ENCODE peak calls at places on chromosomes 13 and 19, in eight cellular contexts. One of them, this sample, is unnamed.

GRCh38 chr13:90502143-90502542 is 845.3 kb upstream of the MIR17HG start:
- DNase-seq in AG09319: no peak
- DNase-seq in endothelial cell: no peak
- DNase-seq in fibroblast of lung: no peak
- DNase-seq in stomach: no peak
- DNase-seq in ovary: no peak
- DNase-seq in uterus: no peak
- DNase-seq in H9: no peak
- DNase-seq in this sample: no peak

GRCh38 chr13:98480915-98481510 is 95.9 kb downstream of the STK24 start:
- DNase-seq in endothelial cell: no peak
- DNase-seq in uterus: no peak
- DNase-seq in stomach: no peak
- DNase-seq in fibroblast of lung: peak
- DNase-seq in AG09319: no peak
- DNase-seq in H9: no peak
- DNase-seq in ovary: no peak
- DNase-seq in this sample: no peak

GRCh38 chr19:10338940-10339339 is 484 bp downstream of the ICAM3 start:
- DNase-seq in AG09319: no peak
- DNase-seq in ovary: no peak
- DNase-seq in H9: no peak
- DNase-seq in endothelial cell: no peak
- DNase-seq in uterus: no peak
- DNase-seq in fibroblast of lung: no peak
- DNase-seq in stomach: no peak
- DNase-seq in this sample: no peak

GRCh38 chr13:109790951-109791605 is 4.7 kb upstream of the IRS2 start:
- DNase-seq in H9: peak
- DNase-seq in uterus: no peak
- DNase-seq in ovary: no peak
- DNase-seq in fibroblast of lung: peak
- DNase-seq in AG09319: no peak
- DNase-seq in stomach: no peak
- DNase-seq in endothelial cell: no peak
- DNase-seq in this sample: no peak

GRCh38 chr13:25153736-25154135 is 18.4 kb downstream of the AMER2 start:
- DNase-seq in stomach: no peak
- DNase-seq in AG09319: no peak
- DNase-seq in ovary: no peak
- DNase-seq in endothelial cell: no peak
- DNase-seq in H9: no peak
- DNase-seq in uterus: no peak
- DNase-seq in fibroblast of lung: no peak
- DNase-seq in this sample: no peak

GRCh38 chr19:3366104-3366760 is at the start of gene NFIC:
- DNase-seq in stomach: peak
- DNase-seq in AG09319: peak
- DNase-seq in ovary: peak
- DNase-seq in fibroblast of lung: peak
- DNase-seq in endothelial cell: no peak
- DNase-seq in H9: peak
- DNase-seq in uterus: peak
- DNase-seq in this sample: no peak

GRCh38 chr19:10692673-10693264 is 8.5 kb upstream of the QTRT1 start:
- DNase-seq in uterus: no peak
- DNase-seq in AG09319: no peak
- DNase-seq in ovary: no peak
- DNase-seq in endothelial cell: no peak
- DNase-seq in stomach: no peak
- DNase-seq in fibroblast of lung: no peak
- DNase-seq in H9: peak
- DNase-seq in this sample: no peak

GRCh38 chr13:24893863-24894262 is 129.9 kb downstream of the RNF17 start:
- DNase-seq in H9: no peak
- DNase-seq in AG09319: no peak
- DNase-seq in uterus: no peak
- DNase-seq in fibroblast of lung: no peak
- DNase-seq in stomach: no peak
- DNase-seq in endothelial cell: no peak
- DNase-seq in ovary: no peak
- DNase-seq in this sample: no peak

GRCh38 chr13:74274946-74275345 is 140.7 kb upstream of the KLF12 start:
- DNase-seq in fibroblast of lung: no peak
- DNase-seq in ovary: no peak
- DNase-seq in stomach: no peak
- DNase-seq in AG09319: no peak
- DNase-seq in uterus: no peak
- DNase-seq in endothelial cell: no peak
- DNase-seq in H9: no peak
- DNase-seq in this sample: no peak

GRCh38 chr19:21587117-21587461 is 81.7 kb downstream of the ZNF429 start:
- DNase-seq in AG09319: no peak
- DNase-seq in endothelial cell: no peak
- DNase-seq in stomach: no peak
- DNase-seq in fibroblast of lung: no peak
- DNase-seq in H9: no peak
- DNase-seq in ovary: peak
- DNase-seq in uterus: no peak
- DNase-seq in this sample: no peak

GRCh38 chr13:48645845-48646244 is 7.9 kb upstream of the CYSLTR2 start:
- DNase-seq in H9: no peak
- DNase-seq in endothelial cell: no peak
- DNase-seq in fibroblast of lung: no peak
- DNase-seq in AG09319: no peak
- DNase-seq in uterus: no peak
- DNase-seq in stomach: no peak
- DNase-seq in ovary: no peak
- DNase-seq in this sample: no peak

GRCh38 chr13:48646791-48647190 is 6.9 kb upstream of the CYSLTR2 start:
- DNase-seq in H9: peak
- DNase-seq in endothelial cell: no peak
- DNase-seq in uterus: no peak
- DNase-seq in AG09319: no peak
- DNase-seq in ovary: no peak
- DNase-seq in fibroblast of lung: no peak
- DNase-seq in stomach: no peak
- DNase-seq in this sample: no peak

GRCh38 chr13:48648446-48648845 is 5.3 kb upstream of the CYSLTR2 start:
- DNase-seq in stomach: no peak
- DNase-seq in fibroblast of lung: no peak
- DNase-seq in uterus: no peak
- DNase-seq in ovary: no peak
- DNase-seq in endothelial cell: no peak
- DNase-seq in H9: no peak
- DNase-seq in AG09319: no peak
- DNase-seq in this sample: no peak

GRCh38 chr13:48644951-48645350 is 8.8 kb upstream of the CYSLTR2 start:
- DNase-seq in AG09319: no peak
- DNase-seq in ovary: no peak
- DNase-seq in stomach: no peak
- DNase-seq in H9: no peak
- DNase-seq in fibroblast of lung: no peak
- DNase-seq in endothelial cell: no peak
- DNase-seq in uterus: no peak
- DNase-seq in this sample: no peak

DNA sequence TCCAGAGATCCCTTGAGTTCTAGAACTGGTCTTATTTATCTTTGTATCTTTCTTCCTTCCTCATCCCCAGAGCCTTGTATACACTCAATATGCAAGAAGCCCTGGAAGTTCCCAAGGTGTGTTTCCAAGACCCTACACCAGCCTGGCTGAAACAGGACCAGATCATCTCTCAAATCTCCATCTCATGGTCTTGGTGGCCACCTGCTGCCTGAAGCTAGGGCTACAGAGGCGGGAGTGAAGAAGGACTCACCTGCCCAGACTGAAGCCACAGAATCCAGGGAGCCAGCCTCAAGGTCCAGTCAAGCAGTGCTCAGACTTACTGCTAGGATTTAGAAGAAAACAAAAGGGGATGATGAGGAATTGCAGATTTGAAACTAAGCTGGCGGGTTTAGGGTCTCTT is 6.1 kb upstream of the CYSLTR2 start:
- DNase-seq in AG09319: no peak
- DNase-seq in H9: no peak
- DNase-seq in uterus: no peak
- DNase-seq in endothelial cell: no peak
- DNase-seq in ovary: no peak
- DNase-seq in fibroblast of lung: no peak
- DNase-seq in stomach: no peak
- DNase-seq in this sample: no peak
- TF ChIP-seq CTCF in AG09319: no peak
- TF ChIP-seq CTCF in H9: no peak
- TF ChIP-seq CTCF in uterus: no peak
- TF ChIP-seq CTCF in endothelial cell: no peak
- TF ChIP-seq CTCF in ovary: no peak
- TF ChIP-seq CTCF in fibroblast of lung: no peak
- TF ChIP-seq CTCF in stomach: no peak
- TF ChIP-seq CTCF in this sample: no peak

GRCh38 chr13:81927347-81927746 is 1586.4 kb upstream of the SPRY2 start:
- DNase-seq in endothelial cell: no peak
- DNase-seq in H9: peak
- DNase-seq in stomach: no peak
- DNase-seq in AG09319: no peak
- DNase-seq in ovary: no peak
- DNase-seq in fibroblast of lung: no peak
- DNase-seq in uterus: no peak
- DNase-seq in this sample: no peak

GRCh38 chr13:81929988-81930387 is 1589.1 kb upstream of the SPRY2 start:
- DNase-seq in H9: peak
- DNase-seq in ovary: no peak
- DNase-seq in endothelial cell: no peak
- DNase-seq in fibroblast of lung: peak
- DNase-seq in AG09319: no peak
- DNase-seq in stomach: no peak
- DNase-seq in uterus: no peak
- DNase-seq in this sample: no peak
- TF ChIP-seq CTCF in H9: peak
- TF ChIP-seq CTCF in ovary: no peak
- TF ChIP-seq CTCF in endothelial cell: no peak
- TF ChIP-seq CTCF in fibroblast of lung: no peak
- TF ChIP-seq CTCF in AG09319: no peak
- TF ChIP-seq CTCF in stomach: no peak
- TF ChIP-seq CTCF in uterus: no peak
- TF ChIP-seq CTCF in this sample: peak

GRCh38 chr19:13873776-13874515 is 3.0 kb upstream of the NANOS3 start:
- DNase-seq in endothelial cell: no peak
- DNase-seq in uterus: no peak
- DNase-seq in stomach: no peak
- DNase-seq in ovary: no peak
- DNase-seq in fibroblast of lung: no peak
- DNase-seq in AG09319: no peak
- DNase-seq in H9: no peak
- DNase-seq in this sample: no peak

GRCh38 chr19:13869324-13869723 is 7.6 kb upstream of the NANOS3 start:
- DNase-seq in uterus: no peak
- DNase-seq in fibroblast of lung: no peak
- DNase-seq in AG09319: no peak
- DNase-seq in ovary: no peak
- DNase-seq in H9: no peak
- DNase-seq in endothelial cell: no peak
- DNase-seq in stomach: no peak
- DNase-seq in this sample: no peak

GRCh38 chr19:13875824-13876223 is 1.1 kb upstream of the NANOS3 start:
- DNase-seq in endothelial cell: no peak
- DNase-seq in fibroblast of lung: no peak
- DNase-seq in stomach: no peak
- DNase-seq in ovary: no peak
- DNase-seq in AG09319: no peak
- DNase-seq in uterus: no peak
- DNase-seq in H9: no peak
- DNase-seq in this sample: no peak

GRCh38 chr19:13872339-13872694 is 4.6 kb upstream of the NANOS3 start:
- DNase-seq in uterus: no peak
- DNase-seq in stomach: no peak
- DNase-seq in H9: no peak
- DNase-seq in AG09319: no peak
- DNase-seq in endothelial cell: no peak
- DNase-seq in fibroblast of lung: no peak
- DNase-seq in ovary: no peak
- DNase-seq in this sample: no peak

GRCh38 chr19:13872695-13873389 is 4.1 kb upstream of the NANOS3 start:
- DNase-seq in fibroblast of lung: no peak
- DNase-seq in uterus: no peak
- DNase-seq in ovary: peak
- DNase-seq in H9: peak
- DNase-seq in stomach: no peak
- DNase-seq in AG09319: no peak
- DNase-seq in endothelial cell: peak
- DNase-seq in this sample: peak
- TF ChIP-seq CTCF in fibroblast of lung: no peak
- TF ChIP-seq CTCF in uterus: no peak
- TF ChIP-seq CTCF in ovary: no peak
- TF ChIP-seq CTCF in H9: peak
- TF ChIP-seq CTCF in stomach: no peak
- TF ChIP-seq CTCF in AG09319: no peak
- TF ChIP-seq CTCF in endothelial cell: no peak
- TF ChIP-seq CTCF in this sample: no peak

GRCh38 chr19:15453091-15453498 is 3.3 kb upstream of the WIZ start:
- DNase-seq in AG09319: no peak
- DNase-seq in ovary: peak
- DNase-seq in H9: peak
- DNase-seq in endothelial cell: no peak
- DNase-seq in stomach: no peak
- DNase-seq in fibroblast of lung: no peak
- DNase-seq in uterus: no peak
- DNase-seq in this sample: peak

GRCh38 chr19:15453906-15454305 is 4.2 kb upstream of the WIZ start:
- DNase-seq in fibroblast of lung: no peak
- DNase-seq in AG09319: no peak
- DNase-seq in endothelial cell: no peak
- DNase-seq in H9: no peak
- DNase-seq in ovary: peak
- DNase-seq in stomach: no peak
- DNase-seq in uterus: no peak
- DNase-seq in this sample: no peak

GRCh38 chr19:15452111-15453047 is 2.6 kb upstream of the WIZ start:
- DNase-seq in H9: peak
- DNase-seq in ovary: peak
- DNase-seq in AG09319: peak
- DNase-seq in endothelial cell: no peak
- DNase-seq in fibroblast of lung: peak
- DNase-seq in uterus: peak
- DNase-seq in stomach: peak
- DNase-seq in this sample: peak

GRCh38 chr19:15455996-15456395 is 6.2 kb upstream of the WIZ start:
- DNase-seq in ovary: no peak
- DNase-seq in stomach: no peak
- DNase-seq in AG09319: no peak
- DNase-seq in endothelial cell: no peak
- DNase-seq in fibroblast of lung: no peak
- DNase-seq in uterus: no peak
- DNase-seq in H9: no peak
- DNase-seq in this sample: no peak

DNA sequence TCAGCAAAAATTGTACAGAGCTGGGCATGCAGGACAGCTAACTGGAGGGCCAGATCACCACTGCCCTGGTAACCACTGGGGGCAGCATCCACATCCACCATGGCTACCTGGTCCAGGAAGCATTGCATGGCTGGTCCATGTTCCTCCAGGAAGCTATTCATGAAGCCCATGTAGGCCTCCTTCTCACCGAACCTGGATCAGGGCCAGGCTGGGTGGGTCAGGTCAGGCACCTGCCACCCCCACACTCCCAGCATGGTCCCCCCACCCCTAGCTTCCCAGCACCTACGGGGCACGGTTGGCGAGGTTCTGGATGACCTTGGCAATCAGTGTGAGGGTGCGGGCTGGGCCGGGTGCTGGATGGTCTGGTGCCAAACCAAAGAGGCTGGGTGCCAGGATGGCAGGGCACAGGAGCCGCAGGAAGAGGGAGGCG is 4.6 kb upstream of the WIZ start:
- DNase-seq in stomach: peak
- DNase-seq in fibroblast of lung: no peak
- DNase-seq in H9: no peak
- DNase-seq in AG09319: no peak
- DNase-seq in endothelial cell: no peak
- DNase-seq in ovary: peak
- DNase-seq in uterus: no peak
- DNase-seq in this sample: no peak
- TF ChIP-seq CTCF in stomach: no peak
- TF ChIP-seq CTCF in fibroblast of lung: no peak
- TF ChIP-seq CTCF in H9: peak
- TF ChIP-seq CTCF in AG09319: no peak
- TF ChIP-seq CTCF in endothelial cell: no peak
- TF ChIP-seq CTCF in ovary: no peak
- TF ChIP-seq CTCF in uterus: no peak
- TF ChIP-seq CTCF in this sample: peak

This sample was measured in nephron progenitor cell.